ENCODE peak calls at places on chromosomes 12 and 14, in eight cellular contexts. One of them, this sample, is unnamed.

GRCh38 chr14:33908540-33909223 is 42.2 kb downstream of the EGLN3 start:
- DNase-seq in lower leg skin: no peak
- DNase-seq in adrenal gland: no peak
- DNase-seq in IMR-90: no peak
- DNase-seq in H54: no peak
- DNase-seq in GM12891: no peak
- DNase-seq in ovary: no peak
- DNase-seq in tibial nerve: no peak
- DNase-seq in this sample: peak

GRCh38 chr12:91127296-91127695 is 16.0 kb upstream of the LUM start:
- DNase-seq in IMR-90: peak
- DNase-seq in lower leg skin: no peak
- DNase-seq in H54: no peak
- DNase-seq in ovary: no peak
- DNase-seq in GM12891: no peak
- DNase-seq in tibial nerve: no peak
- DNase-seq in adrenal gland: no peak
- DNase-seq in this sample: no peak

GRCh38 chr14:23208286-23208685 is 24.8 kb upstream of the SLC7A8 start:
- DNase-seq in lower leg skin: no peak
- DNase-seq in adrenal gland: no peak
- DNase-seq in tibial nerve: no peak
- DNase-seq in GM12891: no peak
- DNase-seq in IMR-90: no peak
- DNase-seq in ovary: no peak
- DNase-seq in H54: no peak
- DNase-seq in this sample: no peak

GRCh38 chr12:107025691-107026090 is 38.7 kb upstream of the MTERF2 start:
- DNase-seq in IMR-90: no peak
- DNase-seq in H54: no peak
- DNase-seq in GM12891: no peak
- DNase-seq in adrenal gland: no peak
- DNase-seq in ovary: no peak
- DNase-seq in lower leg skin: no peak
- DNase-seq in tibial nerve: no peak
- DNase-seq in this sample: no peak

GRCh38 chr14:83255015-83255726 is 1721.5 kb upstream of the SEL1L start:
- DNase-seq in H54: no peak
- DNase-seq in ovary: no peak
- DNase-seq in IMR-90: peak
- DNase-seq in lower leg skin: no peak
- DNase-seq in adrenal gland: no peak
- DNase-seq in tibial nerve: no peak
- DNase-seq in GM12891: no peak
- DNase-seq in this sample: no peak

GRCh38 chr12:19916982-19917381 is 451.4 kb upstream of the PDE3A start:
- DNase-seq in lower leg skin: no peak
- DNase-seq in tibial nerve: no peak
- DNase-seq in GM12891: no peak
- DNase-seq in ovary: no peak
- DNase-seq in H54: no peak
- DNase-seq in adrenal gland: no peak
- DNase-seq in IMR-90: no peak
- DNase-seq in this sample: no peak

GRCh38 chr12:76929499-76929898 is 50.7 kb upstream of the CSRP2 start:
- DNase-seq in H54: no peak
- DNase-seq in IMR-90: no peak
- DNase-seq in lower leg skin: no peak
- DNase-seq in tibial nerve: no peak
- DNase-seq in ovary: no peak
- DNase-seq in GM12891: no peak
- DNase-seq in adrenal gland: no peak
- DNase-seq in this sample: no peak

GRCh38 chr14:74841230-74842207 is 34.4 kb downstream of the PROX2 start:
- DNase-seq in tibial nerve: no peak
- DNase-seq in lower leg skin: no peak
- DNase-seq in H54: no peak
- DNase-seq in adrenal gland: no peak
- DNase-seq in GM12891: no peak
- DNase-seq in ovary: no peak
- DNase-seq in IMR-90: no peak
- DNase-seq in this sample: no peak

GRCh38 chr14:53710615-53711014 is 246.0 kb downstream of the BMP4 start:
- DNase-seq in tibial nerve: no peak
- DNase-seq in adrenal gland: no peak
- DNase-seq in IMR-90: no peak
- DNase-seq in lower leg skin: no peak
- DNase-seq in H54: no peak
- DNase-seq in ovary: no peak
- DNase-seq in GM12891: no peak
- DNase-seq in this sample: no peak

GRCh38 chr14:53716521-53716920 is 240.1 kb downstream of the BMP4 start:
- DNase-seq in ovary: no peak
- DNase-seq in lower leg skin: no peak
- DNase-seq in GM12891: no peak
- DNase-seq in adrenal gland: no peak
- DNase-seq in IMR-90: no peak
- DNase-seq in tibial nerve: no peak
- DNase-seq in H54: no peak
- DNase-seq in this sample: no peak

GRCh38 chr14:53711205-53711604 is 245.4 kb downstream of the BMP4 start:
- DNase-seq in lower leg skin: no peak
- DNase-seq in GM12891: no peak
- DNase-seq in tibial nerve: no peak
- DNase-seq in ovary: no peak
- DNase-seq in H54: no peak
- DNase-seq in IMR-90: no peak
- DNase-seq in adrenal gland: no peak
- DNase-seq in this sample: no peak

GRCh38 chr14:53715390-53715730 is 241.3 kb downstream of the BMP4 start:
- DNase-seq in IMR-90: peak
- DNase-seq in lower leg skin: no peak
- DNase-seq in adrenal gland: no peak
- DNase-seq in GM12891: no peak
- DNase-seq in tibial nerve: no peak
- DNase-seq in ovary: no peak
- DNase-seq in H54: peak
- DNase-seq in this sample: no peak

GRCh38 chr14:53714495-53715389 is 241.9 kb downstream of the BMP4 start:
- DNase-seq in GM12891: no peak
- DNase-seq in tibial nerve: no peak
- DNase-seq in ovary: no peak
- DNase-seq in IMR-90: no peak
- DNase-seq in adrenal gland: no peak
- DNase-seq in H54: no peak
- DNase-seq in lower leg skin: no peak
- DNase-seq in this sample: no peak
- TF ChIP-seq POLR2A in GM12891: no peak
- TF ChIP-seq POLR2A in tibial nerve: no peak
- TF ChIP-seq POLR2A in ovary: no peak
- TF ChIP-seq POLR2A in IMR-90: no peak
- TF ChIP-seq POLR2A in adrenal gland: no peak
- TF ChIP-seq POLR2A in H54: no peak
- TF ChIP-seq POLR2A in lower leg skin: no peak
- TF ChIP-seq POLR2A in this sample: no peak

DNA sequence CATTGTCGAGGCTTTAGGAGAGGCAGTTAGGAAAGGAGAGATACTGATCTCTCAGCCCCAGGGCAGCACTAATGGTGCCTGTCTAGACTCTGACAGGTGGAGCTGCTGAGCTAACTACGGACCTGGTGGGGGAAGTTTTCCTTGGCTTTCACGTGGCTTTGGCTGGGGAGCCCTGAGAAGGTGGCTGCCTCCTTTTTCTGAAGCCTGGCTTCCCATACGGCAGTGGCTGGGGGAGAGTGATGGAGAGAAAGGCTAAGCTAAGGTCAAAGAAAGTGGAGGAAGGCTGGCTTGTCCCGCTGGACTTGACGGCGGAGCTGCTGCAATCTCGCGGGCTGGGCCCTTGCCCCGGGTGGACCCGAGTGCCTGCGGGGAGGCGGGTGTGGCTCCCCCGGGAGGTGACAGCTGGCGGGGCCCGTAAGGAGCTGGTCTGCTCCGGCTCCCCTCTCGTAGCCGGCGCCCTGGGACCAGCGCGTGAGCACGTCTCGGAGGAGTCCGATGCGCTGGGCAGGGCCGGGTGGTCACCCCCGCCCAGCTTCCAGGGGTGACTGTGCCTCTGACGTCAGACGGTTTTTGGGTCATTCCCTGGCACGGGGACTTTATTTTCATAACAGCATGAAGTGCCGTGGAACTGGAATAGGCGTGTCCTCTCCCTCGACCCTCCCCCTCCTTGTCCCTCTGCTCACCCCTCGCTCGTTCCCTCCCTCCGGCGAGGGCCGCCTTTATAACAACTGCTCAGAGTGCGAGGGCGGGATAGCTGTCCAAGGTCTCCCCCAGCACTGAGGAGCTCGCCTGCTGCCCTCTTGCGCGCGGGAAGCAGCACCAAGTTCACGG is at the start of gene GPRC5A:
- DNase-seq in IMR-90: peak
- DNase-seq in tibial nerve: peak
- DNase-seq in ovary: peak
- DNase-seq in GM12891: no peak
- DNase-seq in lower leg skin: peak
- DNase-seq in H54: peak
- DNase-seq in adrenal gland: peak
- DNase-seq in this sample: peak
- TF ChIP-seq POLR2A in IMR-90: peak
- TF ChIP-seq POLR2A in tibial nerve: peak
- TF ChIP-seq POLR2A in ovary: peak
- TF ChIP-seq POLR2A in GM12891: no peak
- TF ChIP-seq POLR2A in lower leg skin: no peak
- TF ChIP-seq POLR2A in H54: peak
- TF ChIP-seq POLR2A in adrenal gland: peak
- TF ChIP-seq POLR2A in this sample: no peak

DNA sequence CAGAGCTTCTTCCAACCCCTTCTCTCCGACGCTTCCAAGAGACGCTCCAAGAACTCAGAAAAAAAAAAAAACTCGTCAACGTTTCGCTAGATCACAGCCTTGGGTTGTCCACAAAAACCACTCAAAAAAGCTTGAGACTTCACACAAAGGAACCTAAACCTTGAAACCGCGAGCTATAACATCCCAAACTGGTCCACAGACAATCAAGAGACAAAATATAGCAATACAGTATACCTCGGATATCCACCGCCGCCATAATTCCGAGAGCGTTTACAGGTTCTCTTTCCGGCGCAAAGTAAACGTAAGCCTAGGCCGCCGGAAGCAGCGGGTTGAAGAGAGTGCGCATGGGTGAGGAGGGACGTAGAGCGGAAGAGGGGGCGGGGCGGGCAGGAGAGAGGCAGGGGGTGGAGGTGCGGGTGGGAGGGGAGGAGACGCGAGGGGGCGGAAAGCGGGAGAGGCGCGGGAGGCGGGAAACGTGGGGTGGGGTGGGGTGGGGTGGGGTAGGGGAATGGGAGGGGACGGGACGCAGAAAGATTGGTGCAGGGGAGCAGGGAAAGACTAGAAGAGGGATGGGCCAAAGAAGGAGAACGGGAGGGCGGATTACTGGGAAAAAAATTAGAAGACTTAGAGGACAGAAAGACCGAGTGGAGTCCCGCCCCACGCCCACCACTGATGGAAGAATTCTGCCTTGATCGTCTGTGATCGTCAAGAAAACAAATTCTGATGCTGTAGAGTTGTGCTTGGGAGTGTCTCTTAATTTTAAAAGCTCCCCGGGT is at the start of gene MED6:
- DNase-seq in H54: peak
- DNase-seq in lower leg skin: peak
- DNase-seq in ovary: peak
- DNase-seq in tibial nerve: peak
- DNase-seq in adrenal gland: peak
- DNase-seq in IMR-90: peak
- DNase-seq in GM12891: peak
- DNase-seq in this sample: peak
- TF ChIP-seq POLR2A in H54: no peak
- TF ChIP-seq POLR2A in lower leg skin: no peak
- TF ChIP-seq POLR2A in ovary: peak
- TF ChIP-seq POLR2A in tibial nerve: peak
- TF ChIP-seq POLR2A in adrenal gland: peak
- TF ChIP-seq POLR2A in IMR-90: peak
- TF ChIP-seq POLR2A in GM12891: peak
- TF ChIP-seq POLR2A in this sample: peak

GRCh38 chr14:68377056-68377455 is 415.8 kb downstream of the ZFP36L1 start:
- DNase-seq in GM12891: no peak
- DNase-seq in tibial nerve: no peak
- DNase-seq in IMR-90: no peak
- DNase-seq in ovary: no peak
- DNase-seq in lower leg skin: no peak
- DNase-seq in H54: no peak
- DNase-seq in adrenal gland: no peak
- DNase-seq in this sample: no peak

GRCh38 chr14:68379510-68380303 is 413.2 kb downstream of the ZFP36L1 start:
- DNase-seq in adrenal gland: no peak
- DNase-seq in tibial nerve: no peak
- DNase-seq in H54: no peak
- DNase-seq in lower leg skin: no peak
- DNase-seq in IMR-90: no peak
- DNase-seq in GM12891: no peak
- DNase-seq in ovary: no peak
- DNase-seq in this sample: no peak

GRCh38 chr14:68376067-68376810 is 416.6 kb downstream of the ZFP36L1 start:
- DNase-seq in lower leg skin: no peak
- DNase-seq in H54: no peak
- DNase-seq in GM12891: no peak
- DNase-seq in ovary: no peak
- DNase-seq in IMR-90: no peak
- DNase-seq in tibial nerve: no peak
- DNase-seq in adrenal gland: no peak
- DNase-seq in this sample: no peak

GRCh38 chr14:68375371-68375770 is 417.5 kb downstream of the ZFP36L1 start:
- DNase-seq in tibial nerve: no peak
- DNase-seq in GM12891: no peak
- DNase-seq in lower leg skin: no peak
- DNase-seq in adrenal gland: no peak
- DNase-seq in ovary: no peak
- DNase-seq in IMR-90: no peak
- DNase-seq in H54: no peak
- DNase-seq in this sample: no peak

GRCh38 chr14:68377459-68377858 is 415.4 kb downstream of the ZFP36L1 start:
- DNase-seq in ovary: no peak
- DNase-seq in IMR-90: peak
- DNase-seq in H54: no peak
- DNase-seq in GM12891: no peak
- DNase-seq in adrenal gland: peak
- DNase-seq in lower leg skin: peak
- DNase-seq in tibial nerve: peak
- DNase-seq in this sample: peak
- TF ChIP-seq POLR2A in ovary: no peak
- TF ChIP-seq POLR2A in IMR-90: no peak
- TF ChIP-seq POLR2A in H54: no peak
- TF ChIP-seq POLR2A in GM12891: no peak
- TF ChIP-seq POLR2A in adrenal gland: peak
- TF ChIP-seq POLR2A in lower leg skin: no peak
- TF ChIP-seq POLR2A in tibial nerve: peak
- TF ChIP-seq POLR2A in this sample: no peak

GRCh38 chr12:11725616-11726015 is 76.1 kb downstream of the ETV6 start:
- DNase-seq in adrenal gland: no peak
- DNase-seq in lower leg skin: no peak
- DNase-seq in ovary: no peak
- DNase-seq in H54: no peak
- DNase-seq in tibial nerve: no peak
- DNase-seq in GM12891: no peak
- DNase-seq in IMR-90: peak
- DNase-seq in this sample: no peak
- TF ChIP-seq POLR2A in adrenal gland: no peak
- TF ChIP-seq POLR2A in lower leg skin: no peak
- TF ChIP-seq POLR2A in ovary: no peak
- TF ChIP-seq POLR2A in H54: no peak
- TF ChIP-seq POLR2A in tibial nerve: no peak
- TF ChIP-seq POLR2A in GM12891: no peak
- TF ChIP-seq POLR2A in IMR-90: no peak
- TF ChIP-seq POLR2A in this sample: no peak